ENCODE peak calls at places on chromosomes 11 and 22, in four cellular contexts. R is PC-9, F is pancreas, D is hypothalamus. E is an unnamed sample.

GRCh38 chr11:11569936-11570491 is 51.8 kb downstream of the GALNT18 start:
- DNase-seq in R (no peak), F (peak; percentile 36), D (no peak), E (no peak)

GRCh38 chr11:2741377-2742131 is 41.8 kb upstream of the KCNQ1OT1 start:
- DNase-seq in R (peak; percentile 57), F (no peak), D (no peak), E (no peak)

GRCh38 chr11:70399681-70400112 is 1.4 kb downstream of the CTTN start:
- DNase-seq in R (peak; percentile 93), F (peak; percentile 90), D (peak; percentile 64), E (peak; percentile 87)

GRCh38 chr22:21681566-21682370 is 16.0 kb downstream of the PPIL2 start:
- DNase-seq in R (no peak), F (no peak), D (no peak), E (no peak)

GRCh38 chr22:24951942-24952836 is at the start of gene KIAA1671:
- DNase-seq in R (peak; percentile 91), F (peak; percentile 94), D (peak; percentile 78), E (peak; percentile 92)

GRCh38 chr11:44133335-44133946 is 38.0 kb downstream of the EXT2 start:
- DNase-seq in R (no peak), F (no peak), D (no peak), E (no peak)

GRCh38 chr22:27699676-27700075 is 101.9 kb downstream of the MN1 start:
- DNase-seq in R (no peak), F (no peak), D (no peak), E (no peak)

GRCh38 chr11:69368119-69368880 is 74.3 kb downstream of the MYEOV start:
- DNase-seq in R (no peak), F (peak; percentile 2), D (no peak), E (no peak)

GRCh38 chr22:49637255-49637760 is 190.4 kb downstream of the BRD1 start:
- DNase-seq in R (no peak), F (no peak), D (no peak), E (no peak)

GRCh38 chr11:71933141-71933933 is 4.5 kb downstream of the RNF121 start:
- DNase-seq in R (no peak), F (no peak), D (no peak), E (no peak)

GRCh38 chr22:41305646-41306045 is 4.3 kb downstream of the ZC3H7B start:
- DNase-seq in R (no peak), F (no peak), D (no peak), E (no peak)

GRCh38 chr11:32421992-32422391 is 13.3 kb downstream of the WT1 start:
- DNase-seq in R (no peak), F (no peak), D (no peak), E (no peak)